ENCODE peak calls at places on chromosome 20, in four cellular contexts. G is astrocyte of the spinal cord; O is stimulated activated CD4-positive, alpha-beta T cell treated with anti-CD3 and anti-CD28 coated beads, Interleukin-15, amount 100 ng/mL, for 1 hour; H is G401. U is an unnamed sample.
A peak's percentile ranks its signal among the peaks of the same experiment; 100 is the strongest.

GRCh38 chr20:46246527-46246926 is 61.8 kb downstream of the CDH22 start:
- DNase-seq in G (no peak), O (no peak), H (no peak), U (peak; percentile 47)

GRCh38 chr20:50172347-50173013 is 18.1 kb upstream of the CEBPB start:
- DNase-seq in G (peak; percentile 60), O (no peak), H (no peak), U (peak; percentile 93)

GRCh38 chr20:25005661-25006060 is 13.1 kb upstream of the APMAP start:
- DNase-seq in G (peak; percentile 4), O (no peak), H (no peak), U (peak; percentile 16)

GRCh38 chr20:56359212-56360132 is 698 bp downstream of the FAM210B start:
- DNase-seq in G (peak; percentile 76), O (no peak), H (peak; percentile 64), U (peak; percentile 38)

GRCh38 chr20:61748376-61748775 is 317.3 kb downstream of the TAF4 start:
- DNase-seq in G (peak; percentile 65), O (no peak), H (no peak), U (no peak)

GRCh38 chr20:7379621-7380220 is 560.5 kb downstream of the HAO1 start:
- DNase-seq in G (peak; percentile 20), O (no peak), H (peak; percentile 72), U (no peak)

GRCh38 chr20:25352746-25353145 is 37.9 kb downstream of the ABHD12 start:
- DNase-seq in G (no peak), O (no peak), H (peak; percentile 30), U (no peak)

GRCh38 chr20:4972506-4973251 is 28.6 kb downstream of the SLC23A2 start:
- DNase-seq in G (no peak), O (no peak), H (no peak), U (no peak)

GRCh38 chr20:63061051-63061531 is 54.3 kb upstream of the BHLHE23 start:
- DNase-seq in G (no peak), O (no peak), H (no peak), U (peak; percentile 16)

GRCh38 chr20:1467355-1468116 is 887 bp upstream of the NSFL1C start:
- DNase-seq in G (no peak), O (no peak), H (peak; percentile 1), U (peak; percentile 48)

GRCh38 chr20:19628570-19629134 is 129.4 kb upstream of the RIN2 start:
- DNase-seq in G (peak; percentile 64), O (no peak), H (peak; percentile 7), U (no peak)

GRCh38 chr20:1389703-1390385 is 3.0 kb downstream of the FKBP1A start:
- DNase-seq in G (no peak), O (no peak), H (no peak), U (no peak)

GRCh38 chr20:63196756-63197470 is 19.0 kb downstream of the YTHDF1 start:
- DNase-seq in G (no peak), O (no peak), H (no peak), U (no peak)

GRCh38 chr20:14997791-14998190 is 660.4 kb upstream of the FLRT3 start:
- DNase-seq in G (peak; percentile 70), O (no peak), H (no peak), U (no peak)

GRCh38 chr20:11216451-11217314 is 542.9 kb upstream of the JAG1 start:
- DNase-seq in G (peak; percentile 49), O (no peak), H (no peak), U (no peak)

GRCh38 chr20:32557284-32557683 is 27.8 kb downstream of the NOL4L start:
- DNase-seq in G (no peak), O (no peak), H (peak; percentile 43), U (no peak)

GRCh38 chr20:21583486-21584168 is 69.8 kb upstream of the NKX2-2 start:
- DNase-seq in G (no peak), O (no peak), H (no peak), U (no peak)

GRCh38 chr20:4444404-4444803 is 277.3 kb upstream of the PRND start:
- DNase-seq in G (peak; percentile 76), O (no peak), H (no peak), U (no peak)

GRCh38 chr20:63628246-63628975 is 1.5 kb upstream of the GMEB2 start:
- DNase-seq in G (peak; percentile 69), O (peak; percentile 59), H (peak; percentile 84), U (no peak)

GRCh38 chr20:856361-856775 is 22.9 kb downstream of the FAM110A start:
- DNase-seq in G (peak; percentile 78), O (peak; percentile 31), H (no peak), U (no peak)

GRCh38 chr20:4065405-4065841 is 50.1 kb upstream of the RNF24 start:
- DNase-seq in G (no peak), O (no peak), H (no peak), U (no peak)